ENCODE peak calls at places on chromosomes 5 and 9, in four cellular contexts. C is fibroblast of pulmonary artery; T is uterus; P is activated CD8-positive, alpha-beta memory T cell treated with anti-CD3 and anti-CD28 coated beads, Interleukin-2, amount 50 U/mL, for 48 hours. Z is an unnamed sample.

GRCh38 chr9:88530051-88530450 is 4.9 kb upstream of the NXNL2 start:
- DNase-seq in C (peak), T (peak), P (no peak), Z (no peak)

GRCh38 chr9:16344343-16344742 is 526.1 kb downstream of the BNC2 start:
- DNase-seq in C (peak), T (peak), P (no peak), Z (no peak)

GRCh38 chr9:129539446-129539845 is 81.5 kb downstream of the C9orf50 start:
- DNase-seq in C (no peak), T (no peak), P (no peak), Z (no peak)

GRCh38 chr5:106376522-106376921 is 1294.2 kb downstream of the EFNA5 start:
- DNase-seq in C (no peak), T (no peak), P (no peak), Z (peak)

GRCh38 chr5:59661939-59662615 is 231.4 kb downstream of the PDE4D start:
- DNase-seq in C (peak), T (no peak), P (no peak), Z (peak)

GRCh38 chr9:115548826-115549225 is 430.9 kb upstream of the TNC start:
- DNase-seq in C (no peak), T (no peak), P (no peak), Z (no peak)

GRCh38 chr5:150064681-150065220 is 21.6 kb downstream of the CSF1R start:
- DNase-seq in C (no peak), T (no peak), P (no peak), Z (peak)

GRCh38 chr5:36041537-36041845 is 25.2 kb downstream of the UGT3A2 start:
- DNase-seq in C (no peak), T (no peak), P (no peak), Z (no peak)

GRCh38 chr9:131739988-131740648 is at the start of gene RAPGEF1:
- DNase-seq in C (peak), T (peak), P (peak), Z (peak)

GRCh38 chr5:80204808-80205614 is 50.8 kb downstream of the SERINC5 start:
- DNase-seq in C (peak), T (no peak), P (no peak), Z (no peak)

GRCh38 chr5:96432245-96433065 is 593 bp downstream of the PCSK1 start:
- DNase-seq in C (no peak), T (no peak), P (no peak), Z (peak)

GRCh38 chr9:98978231-98978681 is 34.5 kb downstream of the COL15A1 start:
- DNase-seq in C (peak), T (no peak), P (no peak), Z (peak)

GRCh38 chr9:113919825-113920224 is 43.7 kb downstream of the ZNF618 start:
- DNase-seq in C (no peak), T (no peak), P (peak), Z (no peak)

GRCh38 chr5:12017037-12017436 is 112.8 kb upstream of the CTNND2 start:
- DNase-seq in C (no peak), T (no peak), P (no peak), Z (no peak)

GRCh38 chr5:10594591-10595210 is 30.8 kb downstream of the ANKRD33B start:
- DNase-seq in C (peak), T (no peak), P (peak), Z (peak)

GRCh38 chr9:37938121-37938906 is 34.4 kb upstream of the SLC25A51 start:
- DNase-seq in C (peak), T (no peak), P (no peak), Z (no peak)

GRCh38 chr9:81980568-81980967 is 8.0 kb upstream of the SPATA31D1 start:
- DNase-seq in C (no peak), T (no peak), P (no peak), Z (no peak)

GRCh38 chr9:18343799-18344198 is 130.2 kb upstream of the ADAMTSL1 start:
- DNase-seq in C (peak), T (no peak), P (no peak), Z (no peak)

GRCh38 chr5:135039526-135040296 is 5.7 kb upstream of the PITX1 start:
- DNase-seq in C (no peak), T (no peak), P (no peak), Z (peak)

GRCh38 chr9:124137009-124137943 is 120.5 kb upstream of the NEK6 start:
- DNase-seq in C (peak), T (no peak), P (no peak), Z (no peak)

GRCh38 chr5:156819967-156820581 is 30.0 kb upstream of the PPP1R2B start:
- DNase-seq in C (no peak), T (no peak), P (no peak), Z (no peak)

GRCh38 chr9:76371901-76372300 is 22.3 kb downstream of the RFK start:
- DNase-seq in C (peak), T (no peak), P (no peak), Z (no peak)

GRCh38 chr5:179403426-179404147 is 58.3 kb upstream of the ADAMTS2 start:
- DNase-seq in C (no peak), T (no peak), P (no peak), Z (no peak)

GRCh38 chr5:68224561-68225187 is 9.1 kb downstream of the PIK3R1 start:
- DNase-seq in C (peak), T (no peak), P (no peak), Z (no peak)

GRCh38 chr9:99811172-99811571 is 10.5 kb upstream of the NR4A3 start:
- DNase-seq in C (no peak), T (no peak), P (no peak), Z (peak)

GRCh38 chr9:5817776-5818336 is 15.1 kb downstream of the ERMP1 start:
- DNase-seq in C (peak), T (no peak), P (no peak), Z (no peak)

GRCh38 chr5:42875211-42875610 is 63.5 kb upstream of the SELENOP start:
- DNase-seq in C (no peak), T (no peak), P (no peak), Z (no peak)

GRCh38 chr5:176369934-176370711 is 4.8 kb downstream of the ARL10 start:
- DNase-seq in C (no peak), T (no peak), P (no peak), Z (no peak)

GRCh38 chr5:126139773-126140172 is 283.4 kb upstream of the GRAMD2B start:
- DNase-seq in C (peak), T (no peak), P (no peak), Z (no peak)

GRCh38 chr5:6468104-6468503 is 19.4 kb downstream of the UBE2QL1 start:
- DNase-seq in C (no peak), T (no peak), P (no peak), Z (no peak)

GRCh38 chr5:170892201-170892600 is 30.4 kb downstream of the RANBP17 start:
- DNase-seq in C (peak), T (no peak), P (no peak), Z (no peak)

GRCh38 chr9:93824386-93825294 is 130.5 kb downstream of the BARX1 start:
- DNase-seq in C (no peak), T (no peak), P (no peak), Z (no peak)

GRCh38 chr5:82661933-82662332 is 383.8 kb upstream of the RPS23 start:
- DNase-seq in C (no peak), T (no peak), P (no peak), Z (no peak)

GRCh38 chr5:11149136-11149535 is 388.1 kb upstream of the DAP start:
- DNase-seq in C (no peak), T (no peak), P (no peak), Z (peak)

GRCh38 chr5:32545102-32545847 is 40.1 kb upstream of the SUB1 start:
- DNase-seq in C (no peak), T (no peak), P (no peak), Z (peak)

GRCh38 chr5:147417133-147417813 is 92.6 kb downstream of the DPYSL3 start:
- DNase-seq in C (peak), T (peak), P (no peak), Z (peak)

GRCh38 chr5:72556351-72557146 is 49.3 kb upstream of the ZNF366 start:
- DNase-seq in C (peak), T (peak), P (peak), Z (peak)

GRCh38 chr9:135241381-135242380 is 154.2 kb downstream of the OLFM1 start:
- DNase-seq in C (no peak), T (no peak), P (no peak), Z (peak)

Z was measured in NCI-H69.